ENCODE peak calls at places on chromosome 12, in four cellular contexts. One of them, this sample, is unnamed.

GRCh38 chr12:47614521-47614920 is 91.3 kb downstream of the RPAP3 start:
- DNase-seq in bronchial epithelial cell: no peak
- DNase-seq in AG04450: no peak
- DNase-seq in OCI-LY7: no peak
- DNase-seq in this sample: no peak

GRCh38 chr12:111993290-111994150 is 19.4 kb downstream of the TMEM116 start:
- DNase-seq in bronchial epithelial cell: no peak
- DNase-seq in AG04450: no peak
- DNase-seq in OCI-LY7: no peak
- DNase-seq in this sample: no peak

GRCh38 chr12:53677612-53678133 is 1.8 kb upstream of the ATP5MC2 start:
- DNase-seq in bronchial epithelial cell: no peak
- DNase-seq in AG04450: no peak
- DNase-seq in OCI-LY7: no peak
- DNase-seq in this sample: no peak

GRCh38 chr12:56645201-56645716 is 525 bp downstream of the ATP5F1B start:
- DNase-seq in bronchial epithelial cell: no peak
- DNase-seq in AG04450: no peak
- DNase-seq in OCI-LY7: peak; percentile 40
- DNase-seq in this sample: no peak

GRCh38 chr12:74847169-74847568 is 309.5 kb downstream of the ATXN7L3B start:
- DNase-seq in bronchial epithelial cell: no peak
- DNase-seq in AG04450: no peak
- DNase-seq in OCI-LY7: no peak
- DNase-seq in this sample: no peak

GRCh38 chr12:106223485-106224391 is 24.1 kb downstream of the CKAP4 start:
- DNase-seq in bronchial epithelial cell: peak; percentile 47
- DNase-seq in AG04450: no peak
- DNase-seq in OCI-LY7: peak; percentile 69
- DNase-seq in this sample: no peak

GRCh38 chr12:66189476-66189823 is 436 bp downstream of the IRAK3 start:
- DNase-seq in bronchial epithelial cell: no peak
- DNase-seq in AG04450: no peak
- DNase-seq in OCI-LY7: no peak
- DNase-seq in this sample: no peak

GRCh38 chr12:12336049-12336411 is 14.0 kb downstream of the MANSC1 start:
- DNase-seq in bronchial epithelial cell: peak; percentile 74
- DNase-seq in AG04450: no peak
- DNase-seq in OCI-LY7: no peak
- DNase-seq in this sample: no peak

GRCh38 chr12:116943419-116944372 is 32.9 kb downstream of the FBXW8 start:
- DNase-seq in bronchial epithelial cell: no peak
- DNase-seq in AG04450: no peak
- DNase-seq in OCI-LY7: no peak
- DNase-seq in this sample: no peak

GRCh38 chr12:122138616-122139015 is 35.4 kb downstream of the IL31 start:
- DNase-seq in bronchial epithelial cell: no peak
- DNase-seq in AG04450: no peak
- DNase-seq in OCI-LY7: no peak
- DNase-seq in this sample: no peak

GRCh38 chr12:75837700-75838099 is 193.9 kb downstream of the PHLDA1 start:
- DNase-seq in bronchial epithelial cell: no peak
- DNase-seq in AG04450: no peak
- DNase-seq in OCI-LY7: no peak
- DNase-seq in this sample: no peak

GRCh38 chr12:27463826-27464554 is 17.5 kb downstream of the SMCO2 start:
- DNase-seq in bronchial epithelial cell: no peak
- DNase-seq in AG04450: peak; percentile 51
- DNase-seq in OCI-LY7: no peak
- DNase-seq in this sample: no peak

GRCh38 chr12:92019491-92020277 is 126.0 kb downstream of the BTG1 start:
- DNase-seq in bronchial epithelial cell: no peak
- DNase-seq in AG04450: no peak
- DNase-seq in OCI-LY7: no peak
- DNase-seq in this sample: no peak

GRCh38 chr12:104344682-104345081 is 41.1 kb downstream of the EID3 start:
- DNase-seq in bronchial epithelial cell: no peak
- DNase-seq in AG04450: no peak
- DNase-seq in OCI-LY7: no peak
- DNase-seq in this sample: no peak

GRCh38 chr12:57522887-57523705 is 472 bp downstream of the MBD6 start:
- DNase-seq in bronchial epithelial cell: peak; percentile 29
- DNase-seq in AG04450: no peak
- DNase-seq in OCI-LY7: peak; percentile 73
- DNase-seq in this sample: no peak

DNA sequence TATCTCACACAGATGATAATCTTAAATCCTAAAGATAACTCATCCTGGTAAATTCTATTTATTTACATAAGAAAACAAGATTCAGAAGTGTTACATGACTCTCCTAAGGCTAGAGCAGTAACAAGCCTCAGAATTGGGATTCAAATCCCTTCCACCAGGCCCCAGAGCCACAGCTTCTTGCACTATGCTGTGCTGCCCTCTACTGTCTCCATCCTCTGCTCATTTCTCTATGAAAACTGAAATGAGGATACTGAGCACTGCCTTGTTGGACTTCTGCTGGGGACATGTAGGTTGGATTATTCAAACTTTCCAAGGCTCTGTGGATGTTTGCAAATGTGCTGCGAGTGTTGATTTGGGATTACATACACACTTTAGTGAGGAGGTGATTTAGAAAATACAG is 23.5 kb upstream of the C12orf50 start:
- DNase-seq in bronchial epithelial cell: peak; percentile 41
- DNase-seq in AG04450: peak; percentile 10
- DNase-seq in OCI-LY7: peak; percentile 30
- DNase-seq in this sample: no peak
- TF ChIP-seq CTCF in bronchial epithelial cell: peak; percentile 63
- TF ChIP-seq CTCF in AG04450: peak; percentile 62
- TF ChIP-seq CTCF in OCI-LY7: peak; percentile 75
- TF ChIP-seq CTCF in this sample: peak; percentile 75

GRCh38 chr12:20486233-20486632 is 117.9 kb downstream of the PDE3A start:
- DNase-seq in bronchial epithelial cell: no peak
- DNase-seq in AG04450: no peak
- DNase-seq in OCI-LY7: no peak
- DNase-seq in this sample: no peak
- TF ChIP-seq CTCF in bronchial epithelial cell: no peak
- TF ChIP-seq CTCF in AG04450: no peak
- TF ChIP-seq CTCF in OCI-LY7: no peak
- TF ChIP-seq CTCF in this sample: peak; percentile 55

GRCh38 chr12:85659754-85660530 is 176.3 kb downstream of the RASSF9 start:
- DNase-seq in bronchial epithelial cell: no peak
- DNase-seq in AG04450: no peak
- DNase-seq in OCI-LY7: no peak
- DNase-seq in this sample: no peak
- TF ChIP-seq CTCF in bronchial epithelial cell: no peak
- TF ChIP-seq CTCF in AG04450: no peak
- TF ChIP-seq CTCF in OCI-LY7: no peak
- TF ChIP-seq CTCF in this sample: no peak

GRCh38 chr12:49565956-49566265 is 2.0 kb downstream of the MCRS1 start:
- DNase-seq in bronchial epithelial cell: no peak
- DNase-seq in AG04450: no peak
- DNase-seq in OCI-LY7: no peak
- DNase-seq in this sample: no peak

GRCh38 chr12:49567302-49567610 is 686 bp downstream of the MCRS1 start:
- DNase-seq in bronchial epithelial cell: no peak
- DNase-seq in AG04450: no peak
- DNase-seq in OCI-LY7: no peak
- DNase-seq in this sample: no peak

GRCh38 chr12:49567611-49568441 is at the start of gene MCRS1:
- DNase-seq in bronchial epithelial cell: peak; percentile 87
- DNase-seq in AG04450: peak; percentile 75
- DNase-seq in OCI-LY7: peak; percentile 97
- DNase-seq in this sample: no peak

GRCh38 chr12:49566361-49566760 is 1.6 kb downstream of the MCRS1 start:
- DNase-seq in bronchial epithelial cell: no peak
- DNase-seq in AG04450: no peak
- DNase-seq in OCI-LY7: no peak
- DNase-seq in this sample: no peak

DNA sequence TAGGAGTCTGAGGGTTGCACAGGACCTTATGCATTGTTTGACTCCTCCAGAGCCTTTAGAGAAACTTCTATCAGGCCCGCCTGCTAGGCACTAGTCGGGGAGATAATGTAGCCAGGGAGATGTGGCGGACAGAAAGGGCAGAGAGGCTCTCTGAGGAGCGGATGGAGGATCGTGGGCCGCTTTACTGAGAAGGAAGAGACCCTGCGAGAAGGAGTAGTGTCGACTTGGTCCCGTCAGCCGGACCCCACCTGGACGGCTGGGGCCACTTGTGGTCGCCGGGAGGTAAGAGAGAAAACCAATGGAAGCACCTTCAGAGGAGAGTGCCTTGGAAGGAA is 467 bp upstream of the MCRS1 start:
- DNase-seq in bronchial epithelial cell: no peak
- DNase-seq in AG04450: no peak
- DNase-seq in OCI-LY7: peak; percentile 50
- DNase-seq in this sample: no peak
- TF ChIP-seq CTCF in bronchial epithelial cell: no peak
- TF ChIP-seq CTCF in AG04450: no peak
- TF ChIP-seq CTCF in OCI-LY7: no peak
- TF ChIP-seq CTCF in this sample: no peak

GRCh38 chr12:15789215-15790171 is at the start of gene EPS8:
- DNase-seq in bronchial epithelial cell: peak; percentile 64
- DNase-seq in AG04450: peak; percentile 81
- DNase-seq in OCI-LY7: peak; percentile 62
- DNase-seq in this sample: peak; percentile 96
- TF ChIP-seq CTCF in bronchial epithelial cell: peak; percentile 26
- TF ChIP-seq CTCF in AG04450: no peak
- TF ChIP-seq CTCF in OCI-LY7: no peak
- TF ChIP-seq CTCF in this sample: peak; percentile 58

This sample was measured in chondrocyte.